ENCODE peak calls at places on chromosomes 13 and 19, in five cellular contexts. P is Peyer's patch, A is body of pancreas, V is upper lobe of left lung, L is IMR-90. M is an unnamed sample. For H3K27me3, the result is how much of the 10 kb centered on the place peaks cover.

GRCh38 chr19:46759817-46760333 is 13.6 kb upstream of the STRN4 start:
- DNase-seq in L (peak), V (no peak), P (no peak), A (no peak), M (no peak)

GRCh38 chr13:112431734-112432133 is 55.6 kb downstream of the SPACA7 start:
- DNase-seq in V (no peak), A (no peak), L (no peak), P (no peak), M (no peak)

GRCh38 chr19:34365463-34366401 is 736 bp downstream of the GPI start:
- DNase-seq in A (peak), L (peak), P (peak), V (peak), M (no peak)

GRCh38 chr13:107119989-107120881 is 552.3 kb upstream of the ARGLU1 start:
- DNase-seq in L (no peak), A (no peak), V (no peak), P (no peak), M (no peak)

GRCh38 chr13:112576191-112576590 is 11.8 kb downstream of the TUBGCP3 start:
- DNase-seq in P (no peak), V (no peak), A (no peak), L (no peak), M (no peak)

GRCh38 chr19:40594657-40595077 is 6.5 kb upstream of the LTBP4 start:
- DNase-seq in A (no peak), V (no peak), P (no peak), L (peak), M (no peak)

GRCh38 chr13:79030513-79030912 is 371.6 kb upstream of the OBI1 start:
- DNase-seq in L (no peak), P (no peak), A (no peak), V (no peak), M (no peak)

GRCh38 chr13:73138967-73139491 is 80.2 kb downstream of the KLF5 start:
- DNase-seq in P (no peak), V (no peak), A (no peak), L (no peak), M (no peak)

GRCh38 chr19:46659151-46660007 is 1.6 kb downstream of the DACT3 start:
- DNase-seq in V (peak), P (no peak), L (no peak), A (no peak), M (no peak)

GRCh38 chr19:44649578-44650145 is 6.0 kb downstream of the PVR start:
- DNase-seq in V (no peak), A (no peak), P (no peak), L (no peak), M (no peak)

GRCh38 chr19:40221858-40222619 is 3.9 kb upstream of the TTC9B start:
- DNase-seq in P (peak), A (peak), V (peak), L (peak), M (peak)

GRCh38 chr13:32838985-32839384 is 177.2 kb upstream of the KL start:
- DNase-seq in L (peak), A (no peak), P (no peak), V (no peak), M (no peak)

GRCh38 chr13:31192306-31192705 is 7.5 kb upstream of the B3GLCT start:
- DNase-seq in A (no peak), L (no peak), V (no peak), P (no peak), M (no peak)

GRCh38 chr19:21128901-21129698 is 12.7 kb upstream of the ZNF431 start:
- DNase-seq in A (no peak), L (no peak), P (no peak), V (no peak), M (no peak)

GRCh38 chr19:42193706-42194105 is 23.8 kb downstream of the DEDD2 start:
- DNase-seq in L (peak), P (no peak), A (no peak), V (no peak), M (no peak)

GRCh38 chr13:60282708-60283107 is 114.3 kb upstream of the TDRD3 start:
- DNase-seq in A (no peak), P (no peak), L (no peak), V (no peak), M (no peak)

GRCh38 chr19:51253088-51253806 is 2.4 kb downstream of the SIGLECL1 start:
- DNase-seq in L (no peak), V (no peak), P (no peak), A (no peak), M (no peak)

GRCh38 chr13:27174766-27175455 is 3.3 kb upstream of the USP12 start:
- DNase-seq in A (no peak), L (peak), V (no peak), P (no peak), M (no peak)

GRCh38 chr19:44308011-44308410 is 3.2 kb upstream of the ZNF235 start:
- DNase-seq in L (no peak), P (no peak), V (no peak), A (no peak), M (no peak)

GRCh38 chr13:112772929-112773328 is 83.1 kb downstream of the ATP11A start:
- DNase-seq in L (no peak), A (no peak), V (no peak), P (no peak), M (no peak)

GRCh38 chr19:19110410-19111137 is 27.7 kb downstream of the TMEM161A start:
- DNase-seq in P (no peak), V (peak), A (no peak), L (no peak), M (no peak)

GRCh38 chr19:18058208-18059009 is 28.3 kb downstream of the IL12RB1 start:
- DNase-seq in A (peak), V (peak), P (peak), L (peak), M (peak)

GRCh38 chr19:46372901-46373572 is 26.1 kb downstream of the PPP5C start:
- DNase-seq in A (peak), L (no peak), V (peak), P (peak), M (peak)

GRCh38 chr13:96044238-96044637 is 9.0 kb downstream of the UGGT2 start:
- DNase-seq in L (no peak), A (no peak), V (no peak), P (no peak), M (no peak)

DNA sequence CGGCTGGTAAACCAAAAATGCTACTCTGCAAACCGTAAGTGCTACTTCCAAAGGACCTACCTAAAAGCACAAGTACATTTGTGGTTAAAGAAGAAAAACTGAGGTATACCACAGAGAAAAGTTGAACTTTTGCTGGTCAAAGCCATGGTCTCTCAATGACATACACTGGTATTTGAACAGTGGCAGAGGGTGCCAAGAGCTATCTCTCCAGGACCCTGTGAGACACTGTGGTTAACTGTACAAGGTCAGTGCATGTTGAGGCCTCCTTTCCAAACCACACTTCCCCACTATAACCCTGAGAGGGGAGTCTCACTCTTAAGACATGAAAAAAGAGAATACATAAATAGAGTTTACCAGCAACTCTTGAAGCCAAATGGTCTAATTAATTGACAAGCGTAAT is 49.5 kb downstream of the COL4A1 start:
- DNase-seq in V (no peak), A (no peak), P (no peak), L (no peak), M (no peak)
- H3K27ac ChIP-seq in V (no peak), A (no peak), P (no peak), L (peak), M (no peak)

DNA sequence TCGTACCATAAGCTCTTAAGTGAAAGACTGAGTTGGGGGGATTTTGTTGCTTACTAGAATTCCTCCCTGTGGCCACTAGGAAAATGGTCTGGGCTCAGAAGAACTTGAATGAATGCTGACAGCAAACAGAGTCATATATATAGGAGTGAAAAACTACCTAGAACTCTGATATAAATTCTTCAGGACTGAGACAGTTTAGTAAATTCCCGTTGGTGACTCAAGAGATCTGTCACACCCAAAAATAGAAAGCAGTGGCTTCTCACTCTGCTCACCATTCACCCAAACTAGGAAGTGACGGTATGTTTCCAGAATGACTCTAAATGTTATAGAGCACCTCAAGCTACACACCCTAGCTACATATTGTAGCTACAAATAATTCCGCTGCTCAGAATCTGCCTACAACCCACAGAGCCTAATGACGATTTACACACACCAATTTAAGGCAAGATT is 116.2 kb downstream of the TBC1D4 start:
- DNase-seq in L (peak), P (no peak), V (no peak), A (no peak), M (no peak)
- TF ChIP-seq POLR2A in L (no peak), P (no peak), V (no peak), A (no peak), M (no peak)

GRCh38 chr19:54279441-54279962 is 1.4 kb downstream of the LILRB2 start:
- DNase-seq in A (no peak), V (no peak), L (no peak), P (no peak), M (no peak)
- H3K27me3 ChIP-seq in A (under half), V (under half), L (under half), P (under half), M (half or more)

DNA sequence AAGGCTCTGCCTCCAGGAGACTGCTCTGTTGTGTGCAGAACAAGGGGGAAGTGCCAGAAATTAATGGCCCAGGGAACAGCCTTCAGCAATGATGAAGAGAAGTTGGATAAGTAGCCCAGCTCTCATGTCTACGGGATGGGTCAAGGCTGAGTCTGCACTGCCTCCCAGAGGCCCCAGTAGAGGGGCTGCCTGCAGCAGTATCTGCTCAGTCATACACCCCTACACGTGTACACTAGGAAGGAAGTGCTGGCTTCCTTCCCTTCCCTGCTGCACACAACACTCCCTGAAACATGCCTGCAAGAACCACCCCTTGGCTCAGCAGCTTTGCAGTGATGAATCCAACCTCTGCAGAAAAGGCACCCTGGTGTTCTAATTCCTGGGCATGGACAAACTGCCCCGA is 54.5 kb upstream of the URI1 start:
- DNase-seq in A (no peak), V (no peak), P (peak), L (peak), M (no peak)
- H3K27ac ChIP-seq in A (no peak), V (no peak), P (no peak), L (no peak), M (no peak)

DNA sequence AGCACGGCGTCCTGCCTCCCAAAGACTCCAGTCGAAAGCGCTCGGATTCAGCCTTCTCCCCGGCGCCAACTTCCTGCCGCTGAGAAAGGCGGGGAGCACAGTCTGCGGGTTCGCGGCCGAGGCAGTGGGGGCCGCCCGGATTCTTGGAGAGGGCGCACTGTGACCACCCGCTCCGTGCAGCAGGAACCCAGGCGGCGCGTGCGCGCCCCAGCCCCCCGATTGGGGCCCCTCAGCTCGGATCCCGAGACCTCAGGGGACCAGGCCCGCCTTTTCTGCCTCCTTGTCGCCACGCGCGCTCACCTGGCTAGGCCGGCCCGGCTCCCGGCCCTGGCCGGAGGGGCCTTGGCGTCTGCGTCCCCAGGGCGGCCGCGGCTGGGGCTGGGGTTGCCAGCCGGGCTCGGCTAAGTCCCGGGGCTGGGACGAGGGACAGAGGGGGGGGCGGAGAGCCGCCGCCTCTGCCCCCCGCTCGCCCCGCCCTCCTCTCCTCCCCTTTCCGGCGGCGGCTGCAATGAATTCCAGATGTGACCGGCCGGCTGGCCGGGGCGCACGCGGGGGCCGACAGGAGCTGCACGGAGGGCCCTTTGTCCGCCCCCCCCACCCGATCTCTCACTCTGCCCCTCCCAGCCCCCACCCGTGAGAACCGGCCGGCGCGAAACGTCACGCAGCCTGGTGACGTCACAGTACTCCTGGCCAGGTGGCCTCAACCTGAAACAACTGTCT is at the start of gene S1PR2:
- DNase-seq in P (peak), L (peak), A (peak), V (peak), M (peak)
- TF ChIP-seq POLR2A in P (peak), L (peak), A (peak), V (no peak), M (peak)

GRCh38 chr13:44107357-44108121 is 227.8 kb downstream of the LACC1 start:
- DNase-seq in P (peak), A (no peak), V (peak), L (no peak), M (no peak)

GRCh38 chr13:44111701-44112100 is 232.0 kb downstream of the LACC1 start:
- DNase-seq in A (no peak), V (no peak), L (no peak), P (no peak), M (no peak)

GRCh38 chr13:44106231-44107152 is 226.8 kb downstream of the LACC1 start:
- DNase-seq in V (no peak), A (no peak), L (no peak), P (no peak), M (no peak)

GRCh38 chr13:44109986-44110640 is 230.4 kb downstream of the LACC1 start:
- DNase-seq in A (no peak), V (no peak), L (no peak), P (peak), M (no peak)

GRCh38 chr13:44108345-44108858 is 228.7 kb downstream of the LACC1 start:
- DNase-seq in P (peak), A (peak), V (no peak), L (no peak), M (no peak)
- H3K27me3 ChIP-seq in P (under half), A (under half), V (under half), L (under half), M (under half)

GRCh38 chr19:28331596-28331995 is 881.4 kb downstream of the UQCRFS1 start:
- DNase-seq in P (no peak), L (no peak), V (no peak), A (no peak), M (no peak)
- H3K27ac ChIP-seq in P (no peak), L (no peak), V (no peak), A (no peak), M (no peak)

DNA sequence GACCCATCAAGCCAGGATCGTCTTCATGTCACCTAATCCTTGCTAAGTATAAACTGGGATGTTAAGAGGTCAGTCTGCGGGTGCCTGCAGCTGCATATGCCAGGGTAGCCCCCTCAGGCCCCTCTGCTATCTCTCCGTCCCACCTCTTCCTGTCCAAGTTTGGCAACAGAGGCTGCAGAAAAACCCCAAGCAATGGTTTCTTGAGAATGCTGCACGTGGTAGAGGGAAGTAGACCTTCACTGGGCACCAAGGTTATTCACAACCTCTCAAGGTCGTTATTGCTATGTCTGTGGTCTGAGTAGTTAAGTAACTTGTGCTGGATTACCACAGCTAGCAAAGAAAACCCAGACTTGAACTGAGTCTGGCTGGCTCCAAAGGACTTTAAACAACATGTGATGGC is 77.9 kb upstream of the XPO4 start:
- DNase-seq in A (no peak), L (no peak), V (no peak), P (no peak), M (no peak)
- TF ChIP-seq POLR2A in A (no peak), L (no peak), V (no peak), P (no peak), M (no peak)